ENCODE peak calls at places on chromosomes 11 and 22, in nine cellular contexts. C is A549; F is caudate nucleus; D is NCI-H2081; S is HFF-Myc; X is midbrain; Z is H54; W is stimulated activated CD8-positive, alpha-beta memory T cell treated with anti-CD3 and anti-CD28 coated beads, Interleukin-7, amount 100 ng/mL, for 1 hour; U is NCI-H146. B is an unnamed sample.

GRCh38 chr11:96112192-96113099 is 188.5 kb upstream of the MTMR2 start:
- DNase-seq in C (no peak), F (no peak), D (no peak), S (no peak), X (no peak), Z (no peak), W (no peak), U (no peak), B (no peak)

GRCh38 chr11:1333091-1333772 is 23.8 kb upstream of the TOLLIP start:
- DNase-seq in C (no peak), F (no peak), D (no peak), S (no peak), X (no peak), Z (no peak), W (no peak), U (no peak), B (no peak)

GRCh38 chr11:114229062-114229450 is 67.1 kb upstream of the NNMT start:
- DNase-seq in C (no peak), F (no peak), D (no peak), S (no peak), X (peak; percentile 60), Z (no peak), W (no peak), U (no peak), B (no peak)

GRCh38 chr22:31089101-31090100 is 8.3 kb downstream of the SMTN start:
- DNase-seq in C (no peak), F (peak; percentile 46), D (no peak), S (no peak), X (peak; percentile 52), Z (no peak), W (no peak), U (no peak), B (no peak)

GRCh38 chr22:39132871-39133524 is 19.5 kb downstream of the CBX7 start:
- DNase-seq in C (no peak), F (no peak), D (no peak), S (no peak), X (no peak), Z (no peak), W (no peak), U (no peak), B (no peak)

GRCh38 chr11:31687256-31687655 is 123.9 kb downstream of the PAX6 start:
- DNase-seq in C (no peak), F (no peak), D (no peak), S (no peak), X (no peak), Z (no peak), W (no peak), U (no peak), B (no peak)

GRCh38 chr11:68373189-68373809 is 60.9 kb downstream of the LRP5 start:
- DNase-seq in C (no peak), F (no peak), D (no peak), S (peak; percentile 83), X (no peak), Z (no peak), W (no peak), U (no peak), B (no peak)

GRCh38 chr22:27258773-27259172 is 542.8 kb downstream of the MN1 start:
- DNase-seq in C (no peak), F (no peak), D (no peak), S (no peak), X (no peak), Z (no peak), W (no peak), U (no peak), B (no peak)

GRCh38 chr22:22944268-22944985 is 56.8 kb downstream of the IGLL5 start:
- DNase-seq in C (no peak), F (no peak), D (no peak), S (no peak), X (no peak), Z (no peak), W (no peak), U (no peak), B (no peak)

GRCh38 chr11:17267576-17267975 is 9.0 kb upstream of the NUCB2 start:
- DNase-seq in C (peak; percentile 86), F (no peak), D (no peak), S (peak; percentile 44), X (no peak), Z (peak; percentile 42), W (no peak), U (no peak), B (no peak)

GRCh38 chr22:21916309-21916918 is 36.2 kb downstream of the PPM1F start:
- DNase-seq in C (no peak), F (no peak), D (no peak), S (no peak), X (no peak), Z (no peak), W (no peak), U (no peak), B (no peak)

GRCh38 chr11:3781423-3781822 is 15.9 kb downstream of the NUP98 start:
- DNase-seq in C (no peak), F (no peak), D (no peak), S (no peak), X (no peak), Z (no peak), W (no peak), U (no peak), B (no peak)

GRCh38 chr11:10351435-10351767 is 46.5 kb downstream of the ADM start:
- DNase-seq in C (no peak), F (no peak), D (peak; percentile 20), S (no peak), X (no peak), Z (no peak), W (no peak), U (peak; percentile 90), B (no peak)

GRCh38 chr22:37126882-37127281 is 17.4 kb upstream of the TMPRSS6 start:
- DNase-seq in C (peak; percentile 19), F (no peak), D (no peak), S (no peak), X (no peak), Z (no peak), W (no peak), U (no peak), B (no peak)

GRCh38 chr11:43833657-43834073 is 47.0 kb upstream of the ALKBH3 start:
- DNase-seq in C (no peak), F (no peak), D (peak; percentile 83), S (no peak), X (no peak), Z (no peak), W (no peak), U (peak; percentile 83), B (no peak)

B was measured in COLO829.